ENCODE peak calls at places on chromosomes 12 and 14, in nine cellular contexts. One of them, this sample, is unnamed.

GRCh38 chr14:67477926-67478915 is 10.3 kb downstream of the TMEM229B start:
- DNase-seq in lung: no peak
- DNase-seq in GM12865: no peak
- DNase-seq in suprapubic skin: no peak
- DNase-seq in PC-9: no peak
- DNase-seq in AG09309: no peak
- DNase-seq in heart right ventricle: no peak
- DNase-seq in psoas muscle: no peak
- DNase-seq in fibroblast of pulmonary artery: no peak
- DNase-seq in this sample: no peak

GRCh38 chr12:96247567-96247962 is 53.4 kb downstream of the ELK3 start:
- DNase-seq in heart right ventricle: no peak
- DNase-seq in GM12865: no peak
- DNase-seq in fibroblast of pulmonary artery: no peak
- DNase-seq in suprapubic skin: no peak
- DNase-seq in PC-9: no peak
- DNase-seq in AG09309: no peak
- DNase-seq in lung: no peak
- DNase-seq in psoas muscle: no peak
- DNase-seq in this sample: no peak

GRCh38 chr14:64649383-64649998 is 54.7 kb upstream of the PLEKHG3 start:
- DNase-seq in PC-9: no peak
- DNase-seq in psoas muscle: peak
- DNase-seq in heart right ventricle: no peak
- DNase-seq in fibroblast of pulmonary artery: peak
- DNase-seq in AG09309: no peak
- DNase-seq in suprapubic skin: no peak
- DNase-seq in GM12865: no peak
- DNase-seq in lung: no peak
- DNase-seq in this sample: no peak

GRCh38 chr14:103696466-103697071 is 18.7 kb downstream of the XRCC3 start:
- DNase-seq in PC-9: no peak
- DNase-seq in GM12865: no peak
- DNase-seq in AG09309: no peak
- DNase-seq in suprapubic skin: no peak
- DNase-seq in lung: no peak
- DNase-seq in heart right ventricle: peak
- DNase-seq in fibroblast of pulmonary artery: peak
- DNase-seq in psoas muscle: peak
- DNase-seq in this sample: no peak

GRCh38 chr12:26790645-26790994 is 42.4 kb downstream of the ITPR2 start:
- DNase-seq in PC-9: no peak
- DNase-seq in fibroblast of pulmonary artery: no peak
- DNase-seq in psoas muscle: no peak
- DNase-seq in lung: no peak
- DNase-seq in heart right ventricle: no peak
- DNase-seq in AG09309: no peak
- DNase-seq in GM12865: no peak
- DNase-seq in suprapubic skin: no peak
- DNase-seq in this sample: no peak

GRCh38 chr14:34237098-34237497 is 224.9 kb downstream of the SPTSSA start:
- DNase-seq in PC-9: no peak
- DNase-seq in AG09309: no peak
- DNase-seq in psoas muscle: no peak
- DNase-seq in fibroblast of pulmonary artery: no peak
- DNase-seq in suprapubic skin: no peak
- DNase-seq in GM12865: no peak
- DNase-seq in heart right ventricle: no peak
- DNase-seq in lung: no peak
- DNase-seq in this sample: peak

GRCh38 chr12:103742349-103742784 is 98.7 kb downstream of the NT5DC3 start:
- DNase-seq in GM12865: no peak
- DNase-seq in suprapubic skin: no peak
- DNase-seq in heart right ventricle: no peak
- DNase-seq in AG09309: no peak
- DNase-seq in fibroblast of pulmonary artery: peak
- DNase-seq in psoas muscle: no peak
- DNase-seq in lung: no peak
- DNase-seq in PC-9: peak
- DNase-seq in this sample: peak

GRCh38 chr12:96427269-96427729 is 27.1 kb upstream of the CDK17 start:
- DNase-seq in lung: peak
- DNase-seq in PC-9: peak
- DNase-seq in fibroblast of pulmonary artery: peak
- DNase-seq in psoas muscle: peak
- DNase-seq in GM12865: no peak
- DNase-seq in suprapubic skin: peak
- DNase-seq in heart right ventricle: peak
- DNase-seq in AG09309: peak
- DNase-seq in this sample: peak

GRCh38 chr14:27917896-27918295 is 848.7 kb upstream of the FOXG1 start:
- DNase-seq in suprapubic skin: no peak
- DNase-seq in GM12865: no peak
- DNase-seq in lung: no peak
- DNase-seq in AG09309: no peak
- DNase-seq in fibroblast of pulmonary artery: no peak
- DNase-seq in heart right ventricle: no peak
- DNase-seq in PC-9: no peak
- DNase-seq in psoas muscle: no peak
- DNase-seq in this sample: no peak

GRCh38 chr14:80538633-80539375 is 327.5 kb upstream of the DIO2 start:
- DNase-seq in fibroblast of pulmonary artery: no peak
- DNase-seq in suprapubic skin: no peak
- DNase-seq in psoas muscle: no peak
- DNase-seq in AG09309: no peak
- DNase-seq in heart right ventricle: no peak
- DNase-seq in lung: no peak
- DNase-seq in PC-9: no peak
- DNase-seq in GM12865: no peak
- DNase-seq in this sample: no peak

GRCh38 chr12:116148844-116149243 is 128.6 kb downstream of the MED13L start:
- DNase-seq in suprapubic skin: no peak
- DNase-seq in AG09309: no peak
- DNase-seq in psoas muscle: no peak
- DNase-seq in PC-9: no peak
- DNase-seq in heart right ventricle: no peak
- DNase-seq in lung: no peak
- DNase-seq in GM12865: no peak
- DNase-seq in fibroblast of pulmonary artery: no peak
- DNase-seq in this sample: no peak

GRCh38 chr12:6869049-6870021 is 2.0 kb downstream of the TPI1 start:
- DNase-seq in fibroblast of pulmonary artery: peak
- DNase-seq in heart right ventricle: peak
- DNase-seq in AG09309: no peak
- DNase-seq in psoas muscle: peak
- DNase-seq in lung: peak
- DNase-seq in PC-9: peak
- DNase-seq in suprapubic skin: no peak
- DNase-seq in GM12865: peak
- DNase-seq in this sample: no peak

GRCh38 chr12:132415456-132416120 is 74.4 kb upstream of the FBRSL1 start:
- DNase-seq in PC-9: no peak
- DNase-seq in fibroblast of pulmonary artery: no peak
- DNase-seq in lung: no peak
- DNase-seq in heart right ventricle: no peak
- DNase-seq in psoas muscle: no peak
- DNase-seq in GM12865: no peak
- DNase-seq in suprapubic skin: no peak
- DNase-seq in AG09309: no peak
- DNase-seq in this sample: no peak

GRCh38 chr12:132416121-132416673 is 73.8 kb upstream of the FBRSL1 start:
- DNase-seq in psoas muscle: no peak
- DNase-seq in heart right ventricle: no peak
- DNase-seq in suprapubic skin: no peak
- DNase-seq in lung: no peak
- DNase-seq in GM12865: no peak
- DNase-seq in AG09309: no peak
- DNase-seq in fibroblast of pulmonary artery: no peak
- DNase-seq in PC-9: no peak
- DNase-seq in this sample: no peak

GRCh38 chr12:132418393-132418925 is 71.5 kb upstream of the FBRSL1 start:
- DNase-seq in PC-9: no peak
- DNase-seq in suprapubic skin: no peak
- DNase-seq in psoas muscle: no peak
- DNase-seq in GM12865: no peak
- DNase-seq in heart right ventricle: no peak
- DNase-seq in fibroblast of pulmonary artery: no peak
- DNase-seq in AG09309: no peak
- DNase-seq in lung: no peak
- DNase-seq in this sample: no peak

GRCh38 chr12:132417741-132418140 is 72.2 kb upstream of the FBRSL1 start:
- DNase-seq in fibroblast of pulmonary artery: no peak
- DNase-seq in heart right ventricle: no peak
- DNase-seq in lung: no peak
- DNase-seq in suprapubic skin: no peak
- DNase-seq in AG09309: no peak
- DNase-seq in psoas muscle: no peak
- DNase-seq in PC-9: no peak
- DNase-seq in GM12865: no peak
- DNase-seq in this sample: no peak

DNA sequence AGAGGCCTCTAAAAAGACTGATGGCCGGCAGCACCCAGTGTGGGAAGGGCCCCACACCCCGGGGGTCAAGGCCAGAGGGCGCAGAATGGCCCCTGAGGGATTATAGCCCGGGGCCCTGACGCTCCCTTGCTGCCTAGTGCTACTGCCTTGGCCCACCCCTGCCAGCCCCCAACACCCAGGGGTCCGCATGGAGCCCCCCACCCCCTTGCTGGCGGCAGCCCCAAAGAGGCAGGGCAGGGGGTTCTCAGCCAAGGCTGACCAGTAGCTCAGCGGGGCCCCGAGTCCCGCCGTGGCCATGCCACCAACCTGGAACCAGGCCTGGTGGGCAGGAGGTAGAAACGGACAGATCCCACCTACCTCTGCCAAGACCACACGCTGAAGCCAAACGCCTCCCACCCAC is 73.1 kb upstream of the FBRSL1 start:
- DNase-seq in heart right ventricle: no peak
- DNase-seq in AG09309: no peak
- DNase-seq in psoas muscle: no peak
- DNase-seq in fibroblast of pulmonary artery: no peak
- DNase-seq in suprapubic skin: no peak
- DNase-seq in GM12865: no peak
- DNase-seq in PC-9: no peak
- DNase-seq in lung: no peak
- DNase-seq in this sample: no peak
- H3K4me3 ChIP-seq in heart right ventricle: no peak
- H3K4me3 ChIP-seq in AG09309: no peak
- H3K4me3 ChIP-seq in psoas muscle: no peak
- H3K4me3 ChIP-seq in fibroblast of pulmonary artery: no peak
- H3K4me3 ChIP-seq in suprapubic skin: no peak
- H3K4me3 ChIP-seq in GM12865: no peak
- H3K4me3 ChIP-seq in PC-9: no peak
- H3K4me3 ChIP-seq in lung: no peak
- H3K4me3 ChIP-seq in this sample: no peak

GRCh38 chr12:57477710-57478681 is 1.7 kb downstream of the ARHGAP9 start:
- DNase-seq in AG09309: no peak
- DNase-seq in PC-9: no peak
- DNase-seq in GM12865: peak
- DNase-seq in suprapubic skin: no peak
- DNase-seq in heart right ventricle: no peak
- DNase-seq in fibroblast of pulmonary artery: peak
- DNase-seq in lung: no peak
- DNase-seq in psoas muscle: no peak
- DNase-seq in this sample: no peak

GRCh38 chr12:57474862-57475261 is 4.8 kb downstream of the ARHGAP9 start:
- DNase-seq in PC-9: no peak
- DNase-seq in GM12865: no peak
- DNase-seq in heart right ventricle: no peak
- DNase-seq in fibroblast of pulmonary artery: no peak
- DNase-seq in lung: no peak
- DNase-seq in psoas muscle: no peak
- DNase-seq in suprapubic skin: no peak
- DNase-seq in AG09309: no peak
- DNase-seq in this sample: no peak

GRCh38 chr12:57475271-57476161 is 4.2 kb downstream of the ARHGAP9 start:
- DNase-seq in fibroblast of pulmonary artery: no peak
- DNase-seq in suprapubic skin: no peak
- DNase-seq in psoas muscle: no peak
- DNase-seq in heart right ventricle: no peak
- DNase-seq in PC-9: no peak
- DNase-seq in lung: no peak
- DNase-seq in AG09309: no peak
- DNase-seq in GM12865: no peak
- DNase-seq in this sample: no peak

GRCh38 chr12:57476993-57477709 is 2.5 kb downstream of the ARHGAP9 start:
- DNase-seq in lung: no peak
- DNase-seq in PC-9: no peak
- DNase-seq in GM12865: no peak
- DNase-seq in heart right ventricle: no peak
- DNase-seq in AG09309: no peak
- DNase-seq in fibroblast of pulmonary artery: no peak
- DNase-seq in suprapubic skin: no peak
- DNase-seq in psoas muscle: no peak
- DNase-seq in this sample: no peak

GRCh38 chr12:57476162-57476992 is 3.3 kb downstream of the ARHGAP9 start:
- DNase-seq in suprapubic skin: no peak
- DNase-seq in PC-9: no peak
- DNase-seq in psoas muscle: no peak
- DNase-seq in lung: no peak
- DNase-seq in heart right ventricle: no peak
- DNase-seq in fibroblast of pulmonary artery: no peak
- DNase-seq in AG09309: no peak
- DNase-seq in GM12865: peak
- DNase-seq in this sample: no peak
- TF ChIP-seq CTCF in suprapubic skin: peak
- TF ChIP-seq CTCF in PC-9: no peak
- TF ChIP-seq CTCF in psoas muscle: no peak
- TF ChIP-seq CTCF in lung: no peak
- TF ChIP-seq CTCF in heart right ventricle: no peak
- TF ChIP-seq CTCF in fibroblast of pulmonary artery: no peak
- TF ChIP-seq CTCF in AG09309: peak
- TF ChIP-seq CTCF in GM12865: peak
- TF ChIP-seq CTCF in this sample: peak

GRCh38 chr12:68814490-68815231 is 6.7 kb downstream of the MDM2 start:
- DNase-seq in psoas muscle: no peak
- DNase-seq in heart right ventricle: no peak
- DNase-seq in GM12865: no peak
- DNase-seq in AG09309: no peak
- DNase-seq in fibroblast of pulmonary artery: no peak
- DNase-seq in suprapubic skin: no peak
- DNase-seq in PC-9: no peak
- DNase-seq in lung: no peak
- DNase-seq in this sample: no peak
- H3K4me3 ChIP-seq in psoas muscle: peak
- H3K4me3 ChIP-seq in heart right ventricle: no peak
- H3K4me3 ChIP-seq in GM12865: no peak
- H3K4me3 ChIP-seq in AG09309: no peak
- H3K4me3 ChIP-seq in fibroblast of pulmonary artery: peak
- H3K4me3 ChIP-seq in suprapubic skin: no peak
- H3K4me3 ChIP-seq in PC-9: no peak
- H3K4me3 ChIP-seq in lung: no peak
- H3K4me3 ChIP-seq in this sample: peak

DNA sequence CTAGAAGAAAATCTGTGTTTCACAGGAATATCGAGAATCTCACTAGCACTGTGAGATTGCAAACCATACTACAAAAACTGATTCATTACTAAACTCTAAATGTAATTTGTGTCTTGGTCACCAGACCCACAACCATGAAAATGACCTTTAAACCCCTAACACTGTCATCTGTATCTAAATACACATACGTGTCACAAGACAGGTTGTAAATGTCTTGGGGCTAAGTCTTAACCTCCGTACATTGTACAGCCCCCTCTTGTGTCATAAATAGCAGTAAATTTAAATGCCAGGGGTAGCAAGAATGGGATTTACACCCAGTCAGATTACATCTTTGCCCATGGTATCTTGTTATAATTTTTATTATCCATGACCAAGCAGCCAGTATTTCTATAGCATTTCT is 117.3 kb downstream of the GPR135 start:
- DNase-seq in PC-9: no peak
- DNase-seq in AG09309: no peak
- DNase-seq in lung: no peak
- DNase-seq in suprapubic skin: no peak
- DNase-seq in heart right ventricle: no peak
- DNase-seq in psoas muscle: no peak
- DNase-seq in GM12865: no peak
- DNase-seq in fibroblast of pulmonary artery: no peak
- DNase-seq in this sample: no peak
- TF ChIP-seq CTCF in PC-9: no peak
- TF ChIP-seq CTCF in AG09309: no peak
- TF ChIP-seq CTCF in lung: no peak
- TF ChIP-seq CTCF in suprapubic skin: no peak
- TF ChIP-seq CTCF in heart right ventricle: no peak
- TF ChIP-seq CTCF in psoas muscle: no peak
- TF ChIP-seq CTCF in GM12865: no peak
- TF ChIP-seq CTCF in fibroblast of pulmonary artery: no peak
- TF ChIP-seq CTCF in this sample: no peak

This sample was measured in HFF-Myc.